ENCODE peak calls at places on chromosome X, in eight cellular contexts. One of them, this sample, is unnamed.
A peak's percentile ranks its signal among the peaks of the same experiment; 100 is the strongest.

GRCh38 chrX:46574941-46575381 is 1.4 kb downstream of the CHST7 start:
- DNase-seq in aorta: no peak
- DNase-seq in activated T-cell treated with anti-CD3 and anti-CD28 coated beads for 1 hour: peak; percentile 6
- DNase-seq in neural crest cell: no peak
- DNase-seq in stromal cell of bone marrow: no peak
- DNase-seq in stimulated activated CD8-positive, alpha-beta memory T cell treated with anti-CD3 and anti-CD28 coated beads, Interleukin-15, amount 100 ng/mL, for 4 hours: peak; percentile 13
- DNase-seq in CD8-positive, alpha-beta memory T cell: peak; percentile 7
- DNase-seq in WTC11: peak; percentile 37
- DNase-seq in this sample: no peak

GRCh38 chrX:40950546-40950945 is 134.7 kb upstream of the USP9X start:
- DNase-seq in aorta: no peak
- DNase-seq in activated T-cell treated with anti-CD3 and anti-CD28 coated beads for 1 hour: no peak
- DNase-seq in neural crest cell: no peak
- DNase-seq in stromal cell of bone marrow: no peak
- DNase-seq in stimulated activated CD8-positive, alpha-beta memory T cell treated with anti-CD3 and anti-CD28 coated beads, Interleukin-15, amount 100 ng/mL, for 4 hours: no peak
- DNase-seq in CD8-positive, alpha-beta memory T cell: no peak
- DNase-seq in WTC11: peak; percentile 42
- DNase-seq in this sample: no peak

GRCh38 chrX:13597928-13598327 is 28.5 kb downstream of the EGFL6 start:
- DNase-seq in aorta: no peak
- DNase-seq in activated T-cell treated with anti-CD3 and anti-CD28 coated beads for 1 hour: no peak
- DNase-seq in neural crest cell: no peak
- DNase-seq in stromal cell of bone marrow: peak; percentile 32
- DNase-seq in stimulated activated CD8-positive, alpha-beta memory T cell treated with anti-CD3 and anti-CD28 coated beads, Interleukin-15, amount 100 ng/mL, for 4 hours: no peak
- DNase-seq in CD8-positive, alpha-beta memory T cell: no peak
- DNase-seq in WTC11: no peak
- DNase-seq in this sample: no peak

GRCh38 chrX:80817002-80817401 is 7.3 kb upstream of the BRWD3 start:
- DNase-seq in aorta: no peak
- DNase-seq in activated T-cell treated with anti-CD3 and anti-CD28 coated beads for 1 hour: no peak
- DNase-seq in neural crest cell: no peak
- DNase-seq in stromal cell of bone marrow: no peak
- DNase-seq in stimulated activated CD8-positive, alpha-beta memory T cell treated with anti-CD3 and anti-CD28 coated beads, Interleukin-15, amount 100 ng/mL, for 4 hours: no peak
- DNase-seq in CD8-positive, alpha-beta memory T cell: no peak
- DNase-seq in WTC11: no peak
- DNase-seq in this sample: no peak

GRCh38 chrX:11724122-11725017 is 33.7 kb upstream of the MSL3 start:
- DNase-seq in aorta: no peak
- DNase-seq in activated T-cell treated with anti-CD3 and anti-CD28 coated beads for 1 hour: no peak
- DNase-seq in neural crest cell: no peak
- DNase-seq in stromal cell of bone marrow: peak; percentile 13
- DNase-seq in stimulated activated CD8-positive, alpha-beta memory T cell treated with anti-CD3 and anti-CD28 coated beads, Interleukin-15, amount 100 ng/mL, for 4 hours: no peak
- DNase-seq in CD8-positive, alpha-beta memory T cell: peak; percentile 16
- DNase-seq in WTC11: no peak
- DNase-seq in this sample: peak; percentile 1

GRCh38 chrX:9341305-9342201 is 123.3 kb upstream of the TBL1X start:
- DNase-seq in aorta: peak; percentile 93
- DNase-seq in activated T-cell treated with anti-CD3 and anti-CD28 coated beads for 1 hour: no peak
- DNase-seq in neural crest cell: no peak
- DNase-seq in stromal cell of bone marrow: no peak
- DNase-seq in stimulated activated CD8-positive, alpha-beta memory T cell treated with anti-CD3 and anti-CD28 coated beads, Interleukin-15, amount 100 ng/mL, for 4 hours: no peak
- DNase-seq in CD8-positive, alpha-beta memory T cell: peak; percentile 65
- DNase-seq in WTC11: no peak
- DNase-seq in this sample: no peak

GRCh38 chrX:118839334-118839958 is 15.8 kb downstream of the ZCCHC12 start:
- DNase-seq in aorta: peak; percentile 87
- DNase-seq in activated T-cell treated with anti-CD3 and anti-CD28 coated beads for 1 hour: peak; percentile 38
- DNase-seq in neural crest cell: peak; percentile 69
- DNase-seq in stromal cell of bone marrow: peak; percentile 25
- DNase-seq in stimulated activated CD8-positive, alpha-beta memory T cell treated with anti-CD3 and anti-CD28 coated beads, Interleukin-15, amount 100 ng/mL, for 4 hours: peak; percentile 25
- DNase-seq in CD8-positive, alpha-beta memory T cell: peak; percentile 30
- DNase-seq in WTC11: peak; percentile 91
- DNase-seq in this sample: no peak

GRCh38 chrX:113833096-113833495 is 750.8 kb upstream of the HTR2C start:
- DNase-seq in aorta: no peak
- DNase-seq in activated T-cell treated with anti-CD3 and anti-CD28 coated beads for 1 hour: no peak
- DNase-seq in neural crest cell: no peak
- DNase-seq in stromal cell of bone marrow: no peak
- DNase-seq in stimulated activated CD8-positive, alpha-beta memory T cell treated with anti-CD3 and anti-CD28 coated beads, Interleukin-15, amount 100 ng/mL, for 4 hours: no peak
- DNase-seq in CD8-positive, alpha-beta memory T cell: no peak
- DNase-seq in WTC11: no peak
- DNase-seq in this sample: no peak

GRCh38 chrX:23786268-23786815 is 3.4 kb downstream of the SAT1 start:
- DNase-seq in aorta: no peak
- DNase-seq in activated T-cell treated with anti-CD3 and anti-CD28 coated beads for 1 hour: no peak
- DNase-seq in neural crest cell: no peak
- DNase-seq in stromal cell of bone marrow: no peak
- DNase-seq in stimulated activated CD8-positive, alpha-beta memory T cell treated with anti-CD3 and anti-CD28 coated beads, Interleukin-15, amount 100 ng/mL, for 4 hours: no peak
- DNase-seq in CD8-positive, alpha-beta memory T cell: no peak
- DNase-seq in WTC11: no peak
- DNase-seq in this sample: no peak

This sample was measured in AG09309.